ENCODE peak calls at places on chromosomes 2 and 18, in five cellular contexts. T is HepG2, X is SK-N-SH, N is GM12878, H is K562. I is an unnamed sample.
A peak's percentile ranks its signal among the peaks of the same experiment; 100 is the strongest.

GRCh38 chr2:70964596-70965386 is 13.6 kb upstream of the ANKRD53 start:
- DNase-seq in T (peak; percentile 22), X (peak; percentile 84), N (no peak), H (peak; percentile 76), I (peak; percentile 56)

GRCh38 chr2:55761526-55761925 is 67.9 kb upstream of the PNPT1 start:
- DNase-seq in T (no peak), X (no peak), N (no peak), H (no peak), I (no peak)

GRCh38 chr2:168404764-168405163 is 51.3 kb upstream of the CERS6 start:
- DNase-seq in T (peak; percentile 24), X (no peak), N (no peak), H (no peak), I (no peak)

GRCh38 chr2:133293544-133294270 is 274.6 kb downstream of the NCKAP5 start:
- DNase-seq in T (no peak), X (no peak), N (no peak), H (no peak), I (no peak)

GRCh38 chr2:128408349-128409305 is 90.0 kb upstream of the HS6ST1 start:
- DNase-seq in T (no peak), X (peak; percentile 38), N (no peak), H (no peak), I (no peak)

GRCh38 chr2:57877811-57878572 is 168.6 kb upstream of the VRK2 start:
- DNase-seq in T (no peak), X (no peak), N (no peak), H (no peak), I (no peak)

GRCh38 chr2:165467921-165468320 is 1.6 kb upstream of the CSRNP3 start:
- DNase-seq in T (no peak), X (no peak), N (no peak), H (no peak), I (no peak)

GRCh38 chr2:227617316-227618250 is at the start of gene SCYGR4:
- DNase-seq in T (no peak), X (no peak), N (no peak), H (no peak), I (no peak)

GRCh38 chr2:71675296-71675695 is 221.9 kb downstream of the DYSF start:
- DNase-seq in T (no peak), X (no peak), N (no peak), H (no peak), I (no peak)

GRCh38 chr18:60235164-60235563 is 137.4 kb downstream of the MC4R start:
- DNase-seq in T (no peak), X (no peak), N (no peak), H (no peak), I (no peak)

GRCh38 chr2:70959271-70959761 is 19.1 kb upstream of the ANKRD53 start:
- DNase-seq in T (no peak), X (no peak), N (no peak), H (no peak), I (no peak)

GRCh38 chr18:54358495-54358793 is 738 bp downstream of the C18orf54 start:
- DNase-seq in T (no peak), X (no peak), N (no peak), H (peak; percentile 36), I (no peak)

GRCh38 chr2:109402980-109403840 is 210.6 kb downstream of the SEPTIN10 start:
- DNase-seq in T (no peak), X (no peak), N (no peak), H (no peak), I (peak; percentile 53)

GRCh38 chr2:148515170-148515569 is 129.4 kb upstream of the EPC2 start:
- DNase-seq in T (no peak), X (no peak), N (no peak), H (no peak), I (no peak)

GRCh38 chr2:216142540-216142939 is 33.4 kb downstream of the XRCC5 start:
- DNase-seq in T (no peak), X (no peak), N (peak; percentile 70), H (no peak), I (no peak)

GRCh38 chr2:77087987-77088414 is 434.2 kb downstream of the LRRTM4 start:
- DNase-seq in T (no peak), X (no peak), N (no peak), H (no peak), I (no peak)

GRCh38 chr2:24652265-24653232 is 140.6 kb downstream of the PTRHD1 start:
- DNase-seq in T (no peak), X (no peak), N (peak; percentile 15), H (no peak), I (no peak)

GRCh38 chr2:184971669-184972068 is 373.3 kb downstream of the ZNF804A start:
- DNase-seq in T (no peak), X (no peak), N (no peak), H (no peak), I (no peak)

GRCh38 chr2:165474621-165475269 is 5.2 kb downstream of the CSRNP3 start:
- DNase-seq in T (no peak), X (no peak), N (no peak), H (no peak), I (no peak)

GRCh38 chr18:55779461-55779710 is 191.4 kb upstream of the TCF4 start:
- DNase-seq in T (no peak), X (peak; percentile 64), N (no peak), H (no peak), I (no peak)

GRCh38 chr2:145820651-145821050 is 1300.7 kb upstream of the ZEB2 start:
- DNase-seq in T (no peak), X (no peak), N (no peak), H (no peak), I (no peak)

GRCh38 chr2:164613321-164613982 is 7.8 kb downstream of the GRB14 start:
- DNase-seq in T (no peak), X (no peak), N (no peak), H (no peak), I (no peak)

GRCh38 chr2:229445013-229445412 is 173.9 kb upstream of the PID1 start:
- DNase-seq in T (peak; percentile 74), X (no peak), N (no peak), H (no peak), I (peak; percentile 5)

GRCh38 chr2:20171445-20171977 is 53.4 kb downstream of the SDC1 start:
- DNase-seq in T (peak; percentile 64), X (peak; percentile 55), N (no peak), H (no peak), I (no peak)

GRCh38 chr2:120556908-120557307 is 178.8 kb upstream of the GLI2 start:
- DNase-seq in T (no peak), X (no peak), N (no peak), H (no peak), I (no peak)

GRCh38 chr2:183866666-183867065 is 731.7 kb upstream of the ZNF804A start:
- DNase-seq in T (no peak), X (no peak), N (no peak), H (no peak), I (no peak)

GRCh38 chr18:60090170-60090569 is 190.4 kb downstream of the PMAIP1 start:
- DNase-seq in T (no peak), X (no peak), N (no peak), H (peak; percentile 16), I (no peak)

GRCh38 chr2:215598376-215598975 is 162.6 kb upstream of the FN1 start:
- DNase-seq in T (no peak), X (no peak), N (no peak), H (peak; percentile 49), I (no peak)

GRCh38 chr2:18055290-18055689 is 176.8 kb downstream of the KCNS3 start:
- DNase-seq in T (no peak), X (no peak), N (no peak), H (no peak), I (no peak)

GRCh38 chr2:2828774-2829368 is 497.8 kb upstream of the MYT1L start:
- DNase-seq in T (no peak), X (no peak), N (no peak), H (no peak), I (no peak)

GRCh38 chr2:86068098-86069047 is 37.3 kb downstream of the POLR1A start:
- DNase-seq in T (no peak), X (no peak), N (no peak), H (no peak), I (no peak)

GRCh38 chr2:193240752-193241151 is 1046.0 kb upstream of the TMEFF2 start:
- DNase-seq in T (peak; percentile 7), X (peak; percentile 4), N (no peak), H (peak; percentile 1), I (no peak)

GRCh38 chr2:205556841-205557539 is 125.3 kb upstream of the NRP2 start:
- DNase-seq in T (no peak), X (no peak), N (no peak), H (no peak), I (no peak)

GRCh38 chr18:38709122-38709521 is 1143.5 kb upstream of the CELF4 start:
- DNase-seq in T (no peak), X (no peak), N (no peak), H (no peak), I (no peak)

GRCh38 chr2:64626963-64627760 is 26.6 kb downstream of the SERTAD2 start:
- DNase-seq in T (no peak), X (peak; percentile 61), N (no peak), H (no peak), I (no peak)
- H3K27ac ChIP-seq in T (no peak overlapping the region), X (no peak overlapping the region), N (no peak overlapping the region), H (no peak overlapping the region), I (no peak overlapping the region)

GRCh38 chr18:51541230-51541629 is 343.7 kb upstream of the MEX3C start:
- DNase-seq in T (no peak), X (no peak), N (no peak), H (no peak), I (no peak)

GRCh38 chr18:51540562-51540961 is 343.1 kb upstream of the MEX3C start:
- DNase-seq in T (no peak), X (no peak), N (no peak), H (no peak), I (no peak)

GRCh38 chr18:51531496-51531895 is 334.0 kb upstream of the MEX3C start:
- DNase-seq in T (no peak), X (no peak), N (no peak), H (no peak), I (no peak)

GRCh38 chr18:51537487-51537886 is 340.0 kb upstream of the MEX3C start:
- DNase-seq in T (no peak), X (peak; percentile 50), N (peak; percentile 2), H (no peak), I (no peak)
- TF ChIP-seq REST in T (no peak), X (no peak), N (no peak), H (no peak), I (no peak)

GRCh38 chr2:130882111-130882510 is 45.4 kb downstream of the ARHGEF4 start:
- DNase-seq in T (no peak), X (no peak), N (no peak), H (no peak), I (no peak)
- TF ChIP-seq GABPA in T (no peak), X (no peak), N (no peak), H (no peak), I (no peak)

GRCh38 chr2:201881382-201881720 is 75.0 kb downstream of the CDK15 start:
- DNase-seq in T (no peak), X (no peak), N (no peak), H (no peak), I (no peak)
- H3K27ac ChIP-seq in T (no peak overlapping the region), X (peak overlapping the region; percentile 58), N (no peak overlapping the region), H (no peak overlapping the region), I (no peak overlapping the region)

DNA sequence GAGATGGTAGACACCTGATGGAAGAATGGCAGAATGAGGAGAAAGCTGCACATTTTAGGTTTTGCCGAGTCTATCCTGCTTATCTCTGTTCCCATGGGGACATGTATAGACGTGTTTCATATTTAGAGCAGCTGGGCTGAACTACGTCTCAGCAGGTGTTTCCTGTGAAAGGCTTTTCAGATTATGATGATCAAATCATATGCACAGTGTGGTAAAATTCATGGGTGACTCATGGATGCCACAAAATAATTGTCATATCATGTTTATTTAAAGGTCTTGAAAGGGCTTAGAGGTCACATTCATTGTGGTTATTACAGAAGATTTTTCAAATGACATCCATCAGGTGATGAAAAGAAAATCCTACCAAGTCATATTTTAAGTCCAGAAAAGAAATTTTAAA is 90.5 kb downstream of the ICOS start:
- DNase-seq in T (no peak), X (no peak), N (no peak), H (no peak), I (no peak)
- TF ChIP-seq REST in T (no peak), X (no peak), N (no peak), H (no peak), I (no peak)